ENCODE peak calls at places on chromosome 18, in eight cellular contexts. M, W, T, N, D, H, C and G are unnamed samples.

GRCh38 chr18:79428287-79428686 is 32.6 kb downstream of the NFATC1 start:
- DNase-seq in M (no peak), W (no peak), T (no peak), N (no peak), D (no peak), H (no peak), C (no peak), G (no peak)

GRCh38 chr18:2441544-2441943 is 129.8 kb downstream of the METTL4 start:
- DNase-seq in M (no peak), W (no peak), T (no peak), N (no peak), D (no peak), H (peak), C (no peak), G (no peak)

GRCh38 chr18:35524236-35524635 is 26.5 kb upstream of the INO80C start:
- DNase-seq in M (peak), W (no peak), T (no peak), N (peak), D (no peak), H (no peak), C (no peak), G (no peak)

GRCh38 chr18:47944972-47945843 is 14.7 kb upstream of the SMAD2 start:
- DNase-seq in M (peak), W (no peak), T (no peak), N (no peak), D (no peak), H (peak), C (no peak), G (no peak)

GRCh38 chr18:13026583-13027270 is 35.6 kb downstream of the CEP192 start:
- DNase-seq in M (no peak), W (no peak), T (no peak), N (no peak), D (no peak), H (peak), C (no peak), G (no peak)

GRCh38 chr18:13032173-13032572 is 41.0 kb downstream of the CEP192 start:
- DNase-seq in M (no peak), W (no peak), T (no peak), N (no peak), D (peak), H (no peak), C (no peak), G (no peak)

GRCh38 chr18:48829443-48830149 is 121.2 kb downstream of the SMAD7 start:
- DNase-seq in M (no peak), W (peak), T (no peak), N (peak), D (no peak), H (no peak), C (no peak), G (no peak)

GRCh38 chr18:21912339-21913239 is 172.0 kb downstream of the MIB1 start:
- DNase-seq in M (no peak), W (no peak), T (no peak), N (no peak), D (no peak), H (no peak), C (no peak), G (no peak)